ENCODE peak calls at places on chromosome 12, in seven cellular contexts. N, A, D, V, R, M and B are unnamed samples.

GRCh38 chr12:110579239-110579888 is 3.8 kb downstream of the PPTC7 start:
- DNase-seq in N (no peak), A (no peak), D (no peak), V (no peak), R (no peak), M (no peak), B (no peak)

GRCh38 chr12:32407795-32408194 is 8.4 kb downstream of the FGD4 start:
- DNase-seq in N (no peak), A (no peak), D (no peak), V (no peak), R (no peak), M (no peak), B (no peak)

GRCh38 chr12:125530876-125531275 is 465.6 kb downstream of the AACS start:
- DNase-seq in N (no peak), A (no peak), D (no peak), V (no peak), R (no peak), M (no peak), B (no peak)

GRCh38 chr12:82687020-82687951 is 580 bp downstream of the TMTC2 start:
- DNase-seq in N (peak), A (peak), D (no peak), V (peak), R (peak), M (peak), B (no peak)

GRCh38 chr12:132411457-132411856 is 78.5 kb upstream of the FBRSL1 start:
- DNase-seq in N (no peak), A (no peak), D (no peak), V (no peak), R (no peak), M (no peak), B (no peak)

GRCh38 chr12:91249059-91250055 is 66.7 kb upstream of the DCN start:
- DNase-seq in N (no peak), A (peak), D (peak), V (no peak), R (peak), M (no peak), B (no peak)

GRCh38 chr12:6377667-6377994 is 2.3 kb upstream of the SCNN1A start:
- DNase-seq in N (no peak), A (peak), D (no peak), V (no peak), R (no peak), M (no peak), B (no peak)

GRCh38 chr12:119868992-119869391 is 8.1 kb downstream of the CIT start:
- DNase-seq in N (no peak), A (no peak), D (no peak), V (no peak), R (peak), M (no peak), B (no peak)

GRCh38 chr12:126681676-126682075 is 1585.3 kb upstream of the TMEM132C start:
- DNase-seq in N (no peak), A (no peak), D (no peak), V (no peak), R (no peak), M (no peak), B (peak)

GRCh38 chr12:110102255-110102654 is 21.9 kb upstream of the IFT81 start:
- DNase-seq in N (peak), A (peak), D (no peak), V (peak), R (peak), M (no peak), B (peak)

GRCh38 chr12:56104815-56105476 is 587 bp downstream of the PA2G4 start:
- DNase-seq in N (peak), A (no peak), D (no peak), V (no peak), R (peak), M (no peak), B (no peak)
- TF ChIP-seq CTCF in N (no peak), A (no peak), D (no peak), V (no peak), R (peak), M (no peak), B (no peak)

DNA sequence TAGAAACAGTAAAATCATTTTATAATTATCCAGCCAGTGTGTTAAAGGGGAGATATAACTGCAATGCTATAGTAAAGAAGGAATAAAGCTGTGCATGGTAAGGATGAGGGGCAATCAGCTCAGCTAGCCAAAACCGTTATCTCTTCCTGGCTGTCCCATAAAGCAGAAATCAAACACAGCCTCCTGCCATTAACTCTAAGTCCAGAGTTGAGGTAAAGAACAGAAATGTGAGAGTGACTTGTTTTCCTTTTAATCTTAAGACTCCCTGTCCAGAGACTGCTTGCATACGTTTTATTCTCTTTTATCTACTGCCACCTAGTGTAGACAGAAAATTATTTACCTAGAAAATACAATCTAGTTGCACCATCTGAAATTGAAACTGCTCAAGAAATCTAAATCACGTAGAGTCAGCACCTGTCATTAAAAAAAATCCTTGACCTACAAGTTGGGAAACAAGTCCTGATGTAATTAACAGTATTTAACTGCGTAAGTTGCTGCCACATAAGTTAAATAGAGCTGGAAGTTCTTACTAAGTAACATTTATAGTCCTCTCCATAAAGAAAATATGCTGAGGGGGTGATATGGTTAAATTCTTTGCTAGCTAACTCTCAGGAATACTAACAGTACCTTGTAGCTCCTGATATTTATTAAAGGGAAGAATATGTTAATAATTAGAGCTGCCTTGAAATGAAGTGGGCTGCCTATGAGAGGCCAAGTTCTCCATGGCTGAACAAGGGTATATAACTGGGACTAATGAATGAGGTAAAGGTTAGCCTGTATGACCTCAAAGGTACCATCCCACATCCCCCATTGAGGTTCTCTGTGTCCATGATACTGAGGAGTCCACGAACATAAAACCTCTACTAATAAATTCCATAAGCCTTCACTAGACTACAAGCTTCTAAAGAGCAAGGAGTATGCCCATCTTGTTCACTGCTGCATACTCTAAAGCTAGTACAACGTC is 62.7 kb downstream of the GALNT4 start:
- DNase-seq in N (no peak), A (peak), D (peak), V (no peak), R (peak), M (no peak), B (peak)
- TF ChIP-seq CTCF in N (peak), A (peak), D (peak), V (peak), R (peak), M (peak), B (peak)

DNA sequence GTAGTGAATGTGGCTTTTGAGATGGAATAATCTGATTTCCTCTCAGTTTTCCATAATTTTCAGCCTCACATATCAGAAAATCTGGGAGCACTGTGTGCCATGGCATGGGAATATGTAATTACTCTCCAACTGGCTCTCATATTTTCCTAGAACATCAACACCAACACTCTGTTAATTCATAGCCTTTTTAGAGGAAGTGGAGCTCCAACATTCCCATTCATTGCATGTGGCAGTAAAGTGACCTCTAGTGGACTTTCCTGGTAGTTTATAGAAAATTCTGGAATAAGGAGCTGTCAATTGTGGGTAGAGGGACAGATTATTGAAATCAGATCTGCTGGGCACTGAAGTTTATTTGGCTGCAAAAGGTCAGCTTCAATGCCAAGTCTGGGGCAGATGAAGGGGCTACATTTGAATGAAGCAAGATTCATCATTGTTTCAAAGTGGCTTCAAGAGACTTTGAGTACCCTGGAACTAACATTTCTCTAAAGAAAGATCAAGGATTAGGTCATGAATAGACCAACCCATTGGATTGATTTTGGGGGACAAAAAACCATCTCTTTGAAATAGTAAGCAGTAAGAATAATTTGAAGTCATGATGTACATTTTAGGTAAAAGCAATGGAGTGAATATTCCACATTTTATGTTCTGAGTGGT is 23.6 kb upstream of the USP44 start:
- DNase-seq in N (no peak), A (peak), D (no peak), V (no peak), R (peak), M (no peak), B (peak)
- TF ChIP-seq CTCF in N (peak), A (peak), D (peak), V (peak), R (peak), M (peak), B (peak)

GRCh38 chr12:16962889-16963288 is 356.9 kb upstream of the LMO3 start:
- DNase-seq in N (no peak), A (no peak), D (no peak), V (no peak), R (no peak), M (no peak), B (no peak)
- TF ChIP-seq CTCF in N (no peak), A (no peak), D (no peak), V (no peak), R (no peak), M (no peak), B (no peak)